ENCODE peak calls at places on chromosomes 5 and 9, in nine cellular contexts. One of them, this sample, is unnamed.

GRCh38 chr9:76718166-76718565 is 46.1 kb upstream of the PCA3 start:
- DNase-seq in A549: no peak
- DNase-seq in germinal center: no peak
- DNase-seq in cerebellar cortex: no peak
- DNase-seq in stimulated activated naive CD4-positive, alpha-beta T cell treated with Interleukin-2 at 50 U/mL for 16 hours: no peak
- DNase-seq in stimulated activated naive CD8-positive, alpha-beta T cell treated with anti-CD3 and anti-CD28 coated beads, Interleukin-15, Interleukin-2, amounts not matched to agents 100 U/mL and 50 U/mL, for 24 hours: no peak
- DNase-seq in GM19239: no peak
- DNase-seq in AG04449: no peak
- DNase-seq in NCI-H2081: no peak
- DNase-seq in this sample: no peak

GRCh38 chr9:18274693-18275092 is 199.3 kb upstream of the ADAMTSL1 start:
- DNase-seq in A549: no peak
- DNase-seq in germinal center: no peak
- DNase-seq in cerebellar cortex: no peak
- DNase-seq in stimulated activated naive CD4-positive, alpha-beta T cell treated with Interleukin-2 at 50 U/mL for 16 hours: no peak
- DNase-seq in stimulated activated naive CD8-positive, alpha-beta T cell treated with anti-CD3 and anti-CD28 coated beads, Interleukin-15, Interleukin-2, amounts not matched to agents 100 U/mL and 50 U/mL, for 24 hours: no peak
- DNase-seq in GM19239: no peak
- DNase-seq in AG04449: no peak
- DNase-seq in NCI-H2081: no peak
- DNase-seq in this sample: no peak

GRCh38 chr9:123360161-123361085 is 4.4 kb downstream of the CRB2 start:
- DNase-seq in A549: no peak
- DNase-seq in germinal center: peak
- DNase-seq in cerebellar cortex: peak
- DNase-seq in stimulated activated naive CD4-positive, alpha-beta T cell treated with Interleukin-2 at 50 U/mL for 16 hours: no peak
- DNase-seq in stimulated activated naive CD8-positive, alpha-beta T cell treated with anti-CD3 and anti-CD28 coated beads, Interleukin-15, Interleukin-2, amounts not matched to agents 100 U/mL and 50 U/mL, for 24 hours: peak
- DNase-seq in GM19239: no peak
- DNase-seq in AG04449: no peak
- DNase-seq in NCI-H2081: no peak
- DNase-seq in this sample: no peak

GRCh38 chr5:31220968-31221367 is 27.5 kb downstream of the CDH6 start:
- DNase-seq in A549: no peak
- DNase-seq in germinal center: no peak
- DNase-seq in cerebellar cortex: no peak
- DNase-seq in stimulated activated naive CD4-positive, alpha-beta T cell treated with Interleukin-2 at 50 U/mL for 16 hours: no peak
- DNase-seq in stimulated activated naive CD8-positive, alpha-beta T cell treated with anti-CD3 and anti-CD28 coated beads, Interleukin-15, Interleukin-2, amounts not matched to agents 100 U/mL and 50 U/mL, for 24 hours: no peak
- DNase-seq in GM19239: no peak
- DNase-seq in AG04449: no peak
- DNase-seq in NCI-H2081: no peak
- DNase-seq in this sample: no peak

GRCh38 chr5:16713386-16713928 is 96.7 kb upstream of the RETREG1 start:
- DNase-seq in A549: no peak
- DNase-seq in germinal center: no peak
- DNase-seq in cerebellar cortex: no peak
- DNase-seq in stimulated activated naive CD4-positive, alpha-beta T cell treated with Interleukin-2 at 50 U/mL for 16 hours: no peak
- DNase-seq in stimulated activated naive CD8-positive, alpha-beta T cell treated with anti-CD3 and anti-CD28 coated beads, Interleukin-15, Interleukin-2, amounts not matched to agents 100 U/mL and 50 U/mL, for 24 hours: no peak
- DNase-seq in GM19239: no peak
- DNase-seq in AG04449: no peak
- DNase-seq in NCI-H2081: peak
- DNase-seq in this sample: no peak

GRCh38 chr5:172800088-172800551 is 29.1 kb upstream of the DUSP1 start:
- DNase-seq in A549: no peak
- DNase-seq in germinal center: no peak
- DNase-seq in cerebellar cortex: no peak
- DNase-seq in stimulated activated naive CD4-positive, alpha-beta T cell treated with Interleukin-2 at 50 U/mL for 16 hours: no peak
- DNase-seq in stimulated activated naive CD8-positive, alpha-beta T cell treated with anti-CD3 and anti-CD28 coated beads, Interleukin-15, Interleukin-2, amounts not matched to agents 100 U/mL and 50 U/mL, for 24 hours: no peak
- DNase-seq in GM19239: no peak
- DNase-seq in AG04449: peak
- DNase-seq in NCI-H2081: no peak
- DNase-seq in this sample: no peak

GRCh38 chr5:167633114-167633513 is 658.3 kb upstream of the WWC1 start:
- DNase-seq in A549: no peak
- DNase-seq in germinal center: no peak
- DNase-seq in cerebellar cortex: no peak
- DNase-seq in stimulated activated naive CD4-positive, alpha-beta T cell treated with Interleukin-2 at 50 U/mL for 16 hours: no peak
- DNase-seq in stimulated activated naive CD8-positive, alpha-beta T cell treated with anti-CD3 and anti-CD28 coated beads, Interleukin-15, Interleukin-2, amounts not matched to agents 100 U/mL and 50 U/mL, for 24 hours: no peak
- DNase-seq in GM19239: no peak
- DNase-seq in AG04449: no peak
- DNase-seq in NCI-H2081: no peak
- DNase-seq in this sample: no peak

GRCh38 chr9:104279535-104280215 is 185.6 kb downstream of the SMC2 start:
- DNase-seq in A549: no peak
- DNase-seq in germinal center: no peak
- DNase-seq in cerebellar cortex: no peak
- DNase-seq in stimulated activated naive CD4-positive, alpha-beta T cell treated with Interleukin-2 at 50 U/mL for 16 hours: no peak
- DNase-seq in stimulated activated naive CD8-positive, alpha-beta T cell treated with anti-CD3 and anti-CD28 coated beads, Interleukin-15, Interleukin-2, amounts not matched to agents 100 U/mL and 50 U/mL, for 24 hours: no peak
- DNase-seq in GM19239: no peak
- DNase-seq in AG04449: no peak
- DNase-seq in NCI-H2081: no peak
- DNase-seq in this sample: no peak

GRCh38 chr5:168366124-168366523 is 74.7 kb downstream of the WWC1 start:
- DNase-seq in A549: no peak
- DNase-seq in germinal center: no peak
- DNase-seq in cerebellar cortex: no peak
- DNase-seq in stimulated activated naive CD4-positive, alpha-beta T cell treated with Interleukin-2 at 50 U/mL for 16 hours: no peak
- DNase-seq in stimulated activated naive CD8-positive, alpha-beta T cell treated with anti-CD3 and anti-CD28 coated beads, Interleukin-15, Interleukin-2, amounts not matched to agents 100 U/mL and 50 U/mL, for 24 hours: no peak
- DNase-seq in GM19239: no peak
- DNase-seq in AG04449: peak
- DNase-seq in NCI-H2081: no peak
- DNase-seq in this sample: no peak

GRCh38 chr5:177445052-177446016 is 1.3 kb upstream of the PRR7 start:
- DNase-seq in A549: no peak
- DNase-seq in germinal center: no peak
- DNase-seq in cerebellar cortex: no peak
- DNase-seq in stimulated activated naive CD4-positive, alpha-beta T cell treated with Interleukin-2 at 50 U/mL for 16 hours: no peak
- DNase-seq in stimulated activated naive CD8-positive, alpha-beta T cell treated with anti-CD3 and anti-CD28 coated beads, Interleukin-15, Interleukin-2, amounts not matched to agents 100 U/mL and 50 U/mL, for 24 hours: peak
- DNase-seq in GM19239: no peak
- DNase-seq in AG04449: no peak
- DNase-seq in NCI-H2081: no peak
- DNase-seq in this sample: no peak

GRCh38 chr5:149740866-149741459 is 10.9 kb downstream of the PPARGC1B start:
- DNase-seq in A549: no peak
- DNase-seq in germinal center: no peak
- DNase-seq in cerebellar cortex: peak
- DNase-seq in stimulated activated naive CD4-positive, alpha-beta T cell treated with Interleukin-2 at 50 U/mL for 16 hours: no peak
- DNase-seq in stimulated activated naive CD8-positive, alpha-beta T cell treated with anti-CD3 and anti-CD28 coated beads, Interleukin-15, Interleukin-2, amounts not matched to agents 100 U/mL and 50 U/mL, for 24 hours: no peak
- DNase-seq in GM19239: no peak
- DNase-seq in AG04449: no peak
- DNase-seq in NCI-H2081: no peak
- DNase-seq in this sample: peak

GRCh38 chr9:76216161-76216649 is 178.0 kb downstream of the RFK start:
- DNase-seq in A549: peak
- DNase-seq in germinal center: no peak
- DNase-seq in cerebellar cortex: no peak
- DNase-seq in stimulated activated naive CD4-positive, alpha-beta T cell treated with Interleukin-2 at 50 U/mL for 16 hours: no peak
- DNase-seq in stimulated activated naive CD8-positive, alpha-beta T cell treated with anti-CD3 and anti-CD28 coated beads, Interleukin-15, Interleukin-2, amounts not matched to agents 100 U/mL and 50 U/mL, for 24 hours: no peak
- DNase-seq in GM19239: no peak
- DNase-seq in AG04449: peak
- DNase-seq in NCI-H2081: no peak
- DNase-seq in this sample: no peak

GRCh38 chr5:1540166-1540565 is 16.4 kb upstream of the LPCAT1 start:
- DNase-seq in A549: no peak
- DNase-seq in germinal center: no peak
- DNase-seq in cerebellar cortex: no peak
- DNase-seq in stimulated activated naive CD4-positive, alpha-beta T cell treated with Interleukin-2 at 50 U/mL for 16 hours: no peak
- DNase-seq in stimulated activated naive CD8-positive, alpha-beta T cell treated with anti-CD3 and anti-CD28 coated beads, Interleukin-15, Interleukin-2, amounts not matched to agents 100 U/mL and 50 U/mL, for 24 hours: no peak
- DNase-seq in GM19239: no peak
- DNase-seq in AG04449: no peak
- DNase-seq in NCI-H2081: no peak
- DNase-seq in this sample: no peak

GRCh38 chr5:171840701-171841522 is 55.3 kb downstream of the SMIM23 start:
- DNase-seq in A549: no peak
- DNase-seq in germinal center: no peak
- DNase-seq in cerebellar cortex: no peak
- DNase-seq in stimulated activated naive CD4-positive, alpha-beta T cell treated with Interleukin-2 at 50 U/mL for 16 hours: no peak
- DNase-seq in stimulated activated naive CD8-positive, alpha-beta T cell treated with anti-CD3 and anti-CD28 coated beads, Interleukin-15, Interleukin-2, amounts not matched to agents 100 U/mL and 50 U/mL, for 24 hours: no peak
- DNase-seq in GM19239: no peak
- DNase-seq in AG04449: no peak
- DNase-seq in NCI-H2081: no peak
- DNase-seq in this sample: no peak

GRCh38 chr5:60514152-60514551 is 185.8 kb downstream of the DEPDC1B start:
- DNase-seq in A549: no peak
- DNase-seq in germinal center: no peak
- DNase-seq in cerebellar cortex: no peak
- DNase-seq in stimulated activated naive CD4-positive, alpha-beta T cell treated with Interleukin-2 at 50 U/mL for 16 hours: no peak
- DNase-seq in stimulated activated naive CD8-positive, alpha-beta T cell treated with anti-CD3 and anti-CD28 coated beads, Interleukin-15, Interleukin-2, amounts not matched to agents 100 U/mL and 50 U/mL, for 24 hours: no peak
- DNase-seq in GM19239: no peak
- DNase-seq in AG04449: no peak
- DNase-seq in NCI-H2081: no peak
- DNase-seq in this sample: no peak

GRCh38 chr9:18442629-18443491 is 31.1 kb upstream of the ADAMTSL1 start:
- DNase-seq in A549: peak
- DNase-seq in germinal center: peak
- DNase-seq in cerebellar cortex: peak
- DNase-seq in stimulated activated naive CD4-positive, alpha-beta T cell treated with Interleukin-2 at 50 U/mL for 16 hours: peak
- DNase-seq in stimulated activated naive CD8-positive, alpha-beta T cell treated with anti-CD3 and anti-CD28 coated beads, Interleukin-15, Interleukin-2, amounts not matched to agents 100 U/mL and 50 U/mL, for 24 hours: peak
- DNase-seq in GM19239: peak
- DNase-seq in AG04449: no peak
- DNase-seq in NCI-H2081: peak
- DNase-seq in this sample: peak

GRCh38 chr5:11234501-11234911 is 473.5 kb upstream of the DAP start:
- DNase-seq in A549: no peak
- DNase-seq in germinal center: no peak
- DNase-seq in cerebellar cortex: no peak
- DNase-seq in stimulated activated naive CD4-positive, alpha-beta T cell treated with Interleukin-2 at 50 U/mL for 16 hours: no peak
- DNase-seq in stimulated activated naive CD8-positive, alpha-beta T cell treated with anti-CD3 and anti-CD28 coated beads, Interleukin-15, Interleukin-2, amounts not matched to agents 100 U/mL and 50 U/mL, for 24 hours: peak
- DNase-seq in GM19239: no peak
- DNase-seq in AG04449: no peak
- DNase-seq in NCI-H2081: no peak
- DNase-seq in this sample: no peak

GRCh38 chr9:120439147-120439546 is 140.8 kb downstream of the CDK5RAP2 start:
- DNase-seq in A549: peak
- DNase-seq in germinal center: peak
- DNase-seq in cerebellar cortex: peak
- DNase-seq in stimulated activated naive CD4-positive, alpha-beta T cell treated with Interleukin-2 at 50 U/mL for 16 hours: no peak
- DNase-seq in stimulated activated naive CD8-positive, alpha-beta T cell treated with anti-CD3 and anti-CD28 coated beads, Interleukin-15, Interleukin-2, amounts not matched to agents 100 U/mL and 50 U/mL, for 24 hours: peak
- DNase-seq in GM19239: peak
- DNase-seq in AG04449: no peak
- DNase-seq in NCI-H2081: peak
- DNase-seq in this sample: peak

GRCh38 chr9:110619831-110620230 is 40.3 kb upstream of the SVEP1 start:
- DNase-seq in A549: no peak
- DNase-seq in germinal center: no peak
- DNase-seq in cerebellar cortex: peak
- DNase-seq in stimulated activated naive CD4-positive, alpha-beta T cell treated with Interleukin-2 at 50 U/mL for 16 hours: no peak
- DNase-seq in stimulated activated naive CD8-positive, alpha-beta T cell treated with anti-CD3 and anti-CD28 coated beads, Interleukin-15, Interleukin-2, amounts not matched to agents 100 U/mL and 50 U/mL, for 24 hours: no peak
- DNase-seq in GM19239: no peak
- DNase-seq in AG04449: no peak
- DNase-seq in NCI-H2081: no peak
- DNase-seq in this sample: no peak

GRCh38 chr5:81505672-81506071 is 111.7 kb upstream of the ACOT12 start:
- DNase-seq in A549: no peak
- DNase-seq in germinal center: no peak
- DNase-seq in cerebellar cortex: no peak
- DNase-seq in stimulated activated naive CD4-positive, alpha-beta T cell treated with Interleukin-2 at 50 U/mL for 16 hours: no peak
- DNase-seq in stimulated activated naive CD8-positive, alpha-beta T cell treated with anti-CD3 and anti-CD28 coated beads, Interleukin-15, Interleukin-2, amounts not matched to agents 100 U/mL and 50 U/mL, for 24 hours: no peak
- DNase-seq in GM19239: peak
- DNase-seq in AG04449: no peak
- DNase-seq in NCI-H2081: no peak
- DNase-seq in this sample: no peak

GRCh38 chr5:55713871-55714270 is 1.7 kb upstream of the SLC38A9 start:
- DNase-seq in A549: no peak
- DNase-seq in germinal center: no peak
- DNase-seq in cerebellar cortex: no peak
- DNase-seq in stimulated activated naive CD4-positive, alpha-beta T cell treated with Interleukin-2 at 50 U/mL for 16 hours: no peak
- DNase-seq in stimulated activated naive CD8-positive, alpha-beta T cell treated with anti-CD3 and anti-CD28 coated beads, Interleukin-15, Interleukin-2, amounts not matched to agents 100 U/mL and 50 U/mL, for 24 hours: no peak
- DNase-seq in GM19239: no peak
- DNase-seq in AG04449: no peak
- DNase-seq in NCI-H2081: no peak
- DNase-seq in this sample: no peak

This sample was measured in cerebellum.